ENCODE peak calls at places on chromosomes 12 and 14, in four cellular contexts. One of them, this sample, is unnamed.

GRCh38 chr14:87810711-87811110 is 182.3 kb downstream of the GALC start:
- DNase-seq in GM12878: no peak
- DNase-seq in HepG2: no peak
- DNase-seq in K562: no peak
- DNase-seq in this sample: no peak

GRCh38 chr14:95196268-95196667 is 38.9 kb upstream of the DICER1 start:
- DNase-seq in GM12878: no peak
- DNase-seq in HepG2: peak
- DNase-seq in K562: peak
- DNase-seq in this sample: peak

GRCh38 chr12:108394196-108394595 is 55.1 kb upstream of the CMKLR1 start:
- DNase-seq in GM12878: no peak
- DNase-seq in HepG2: no peak
- DNase-seq in K562: no peak
- DNase-seq in this sample: no peak

GRCh38 chr12:114293571-114294302 is 112.2 kb downstream of the TBX5 start:
- DNase-seq in GM12878: no peak
- DNase-seq in HepG2: no peak
- DNase-seq in K562: no peak
- DNase-seq in this sample: no peak

GRCh38 chr12:110928700-110929099 is 8.3 kb upstream of the MYL2 start:
- DNase-seq in GM12878: no peak
- DNase-seq in HepG2: no peak
- DNase-seq in K562: no peak
- DNase-seq in this sample: no peak

GRCh38 chr12:22626429-22626828 is 1.5 kb downstream of the ETNK1 start:
- DNase-seq in GM12878: peak
- DNase-seq in HepG2: no peak
- DNase-seq in K562: peak
- DNase-seq in this sample: no peak

GRCh38 chr12:105090361-105090760 is 6.1 kb upstream of the ALDH1L2 start:
- DNase-seq in GM12878: no peak
- DNase-seq in HepG2: no peak
- DNase-seq in K562: no peak
- DNase-seq in this sample: no peak

GRCh38 chr12:22538336-22538735 is 6.0 kb downstream of the C2CD5 start:
- DNase-seq in GM12878: no peak
- DNase-seq in HepG2: no peak
- DNase-seq in K562: no peak
- DNase-seq in this sample: no peak

GRCh38 chr14:99572173-99572999 is 31.6 kb downstream of the CCDC85C start:
- DNase-seq in GM12878: no peak
- DNase-seq in HepG2: no peak
- DNase-seq in K562: peak
- DNase-seq in this sample: no peak

GRCh38 chr12:88448337-88448944 is 131.8 kb downstream of the KITLG start:
- DNase-seq in GM12878: no peak
- DNase-seq in HepG2: no peak
- DNase-seq in K562: no peak
- DNase-seq in this sample: peak

GRCh38 chr14:89178802-89179201 is 238.2 kb downstream of the FOXN3 start:
- DNase-seq in GM12878: no peak
- DNase-seq in HepG2: no peak
- DNase-seq in K562: no peak
- DNase-seq in this sample: no peak

GRCh38 chr14:99517046-99517642 is 35.9 kb downstream of the CCNK start:
- DNase-seq in GM12878: no peak
- DNase-seq in HepG2: no peak
- DNase-seq in K562: no peak
- DNase-seq in this sample: no peak

GRCh38 chr14:20697273-20698017 is 8.9 kb downstream of the ANG start:
- DNase-seq in GM12878: no peak
- DNase-seq in HepG2: peak
- DNase-seq in K562: peak
- DNase-seq in this sample: peak

GRCh38 chr14:20262642-20263128 is 23.6 kb downstream of the OR11H4 start:
- DNase-seq in GM12878: peak
- DNase-seq in HepG2: no peak
- DNase-seq in K562: peak
- DNase-seq in this sample: no peak

GRCh38 chr12:78209851-78210493 is 379.3 kb downstream of the NAV3 start:
- DNase-seq in GM12878: no peak
- DNase-seq in HepG2: no peak
- DNase-seq in K562: no peak
- DNase-seq in this sample: no peak

GRCh38 chr14:88168498-88169165 is 154.4 kb downstream of the KCNK10 start:
- DNase-seq in GM12878: no peak
- DNase-seq in HepG2: peak
- DNase-seq in K562: peak
- DNase-seq in this sample: peak

GRCh38 chr12:92360543-92360942 is 214.9 kb upstream of the BTG1 start:
- DNase-seq in GM12878: no peak
- DNase-seq in HepG2: no peak
- DNase-seq in K562: no peak
- DNase-seq in this sample: no peak

GRCh38 chr12:130420071-130420470 is 82.4 kb downstream of the PIWIL1 start:
- DNase-seq in GM12878: no peak
- DNase-seq in HepG2: no peak
- DNase-seq in K562: no peak
- DNase-seq in this sample: no peak

GRCh38 chr12:116395381-116395780 is 117.9 kb upstream of the MED13L start:
- DNase-seq in GM12878: no peak
- DNase-seq in HepG2: no peak
- DNase-seq in K562: no peak
- DNase-seq in this sample: no peak

GRCh38 chr14:99441157-99441870 is 39.3 kb downstream of the SETD3 start:
- DNase-seq in GM12878: no peak
- DNase-seq in HepG2: peak
- DNase-seq in K562: no peak
- DNase-seq in this sample: peak

GRCh38 chr14:20652996-20653975 is 11.8 kb upstream of the OR6S1 start:
- DNase-seq in GM12878: peak
- DNase-seq in HepG2: peak
- DNase-seq in K562: peak
- DNase-seq in this sample: peak

GRCh38 chr14:83483063-83483462 is 1949.4 kb upstream of the SEL1L start:
- DNase-seq in GM12878: no peak
- DNase-seq in HepG2: no peak
- DNase-seq in K562: no peak
- DNase-seq in this sample: no peak

GRCh38 chr14:75205586-75205985 is 29.2 kb upstream of the TMED10 start:
- DNase-seq in GM12878: no peak
- DNase-seq in HepG2: no peak
- DNase-seq in K562: no peak
- DNase-seq in this sample: no peak

GRCh38 chr12:81147286-81147919 is 69.5 kb downstream of the ACSS3 start:
- DNase-seq in GM12878: no peak
- DNase-seq in HepG2: peak
- DNase-seq in K562: no peak
- DNase-seq in this sample: no peak

GRCh38 chr14:76500011-76500410 is 124.1 kb downstream of the ESRRB start:
- DNase-seq in GM12878: no peak
- DNase-seq in HepG2: no peak
- DNase-seq in K562: no peak
- DNase-seq in this sample: no peak

GRCh38 chr14:23636317-23637211 is at the start of gene DHRS2:
- DNase-seq in GM12878: no peak
- DNase-seq in HepG2: peak
- DNase-seq in K562: peak
- DNase-seq in this sample: no peak

GRCh38 chr12:106033161-106033675 is 105.5 kb downstream of the NUAK1 start:
- DNase-seq in GM12878: no peak
- DNase-seq in HepG2: no peak
- DNase-seq in K562: no peak
- DNase-seq in this sample: no peak

GRCh38 chr12:2145433-2145832 is 92.6 kb downstream of the CACNA1C start:
- DNase-seq in GM12878: no peak
- DNase-seq in HepG2: no peak
- DNase-seq in K562: no peak
- DNase-seq in this sample: no peak

GRCh38 chr12:79674629-79675028 is 16.1 kb downstream of the PAWR start:
- DNase-seq in GM12878: no peak
- DNase-seq in HepG2: no peak
- DNase-seq in K562: no peak
- DNase-seq in this sample: no peak

GRCh38 chr12:40122842-40123241 is 17.0 kb upstream of the SLC2A13 start:
- DNase-seq in GM12878: no peak
- DNase-seq in HepG2: no peak
- DNase-seq in K562: no peak
- DNase-seq in this sample: no peak

GRCh38 chr12:124713436-124714082 is 146.1 kb upstream of the NCOR2 start:
- DNase-seq in GM12878: peak
- DNase-seq in HepG2: no peak
- DNase-seq in K562: no peak
- DNase-seq in this sample: no peak

GRCh38 chr14:33901429-33902155 is 49.3 kb downstream of the EGLN3 start:
- DNase-seq in GM12878: no peak
- DNase-seq in HepG2: no peak
- DNase-seq in K562: no peak
- DNase-seq in this sample: no peak

GRCh38 chr12:105960319-105961076 is 178.3 kb downstream of the NUAK1 start:
- DNase-seq in GM12878: no peak
- DNase-seq in HepG2: no peak
- DNase-seq in K562: no peak
- DNase-seq in this sample: no peak

GRCh38 chr12:96047621-96048211 is 12.3 kb upstream of the LTA4H start:
- DNase-seq in GM12878: peak
- DNase-seq in HepG2: peak
- DNase-seq in K562: peak
- DNase-seq in this sample: no peak

GRCh38 chr14:64337901-64338615 is 43.9 kb upstream of the ESR2 start:
- DNase-seq in GM12878: no peak
- DNase-seq in HepG2: peak
- DNase-seq in K562: peak
- DNase-seq in this sample: peak

DNA sequence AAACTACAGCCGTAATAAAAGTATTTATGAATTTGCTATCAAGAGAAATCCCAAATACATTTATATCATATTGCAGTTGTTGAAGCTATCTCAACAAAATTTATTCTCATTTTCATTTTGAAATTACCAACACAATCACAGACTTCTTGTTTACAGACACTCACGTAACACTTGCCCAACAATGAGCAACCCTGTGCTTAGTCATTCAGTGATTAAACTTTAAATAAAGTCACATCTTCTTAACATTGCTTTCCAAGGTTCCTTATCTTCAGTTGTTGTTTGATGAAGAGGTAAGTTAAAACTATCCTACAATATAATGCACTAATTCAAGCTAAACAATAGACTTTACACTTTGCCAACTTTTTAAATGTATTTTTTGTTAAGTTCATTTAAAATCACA is 601.8 kb downstream of the SLC16A7 start:
- DNase-seq in GM12878: no peak
- DNase-seq in HepG2: no peak
- DNase-seq in K562: no peak
- DNase-seq in this sample: no peak
- TF ChIP-seq TARDBP in GM12878: no peak
- TF ChIP-seq TARDBP in HepG2: no peak
- TF ChIP-seq TARDBP in K562: no peak
- TF ChIP-seq TARDBP in this sample: no peak

DNA sequence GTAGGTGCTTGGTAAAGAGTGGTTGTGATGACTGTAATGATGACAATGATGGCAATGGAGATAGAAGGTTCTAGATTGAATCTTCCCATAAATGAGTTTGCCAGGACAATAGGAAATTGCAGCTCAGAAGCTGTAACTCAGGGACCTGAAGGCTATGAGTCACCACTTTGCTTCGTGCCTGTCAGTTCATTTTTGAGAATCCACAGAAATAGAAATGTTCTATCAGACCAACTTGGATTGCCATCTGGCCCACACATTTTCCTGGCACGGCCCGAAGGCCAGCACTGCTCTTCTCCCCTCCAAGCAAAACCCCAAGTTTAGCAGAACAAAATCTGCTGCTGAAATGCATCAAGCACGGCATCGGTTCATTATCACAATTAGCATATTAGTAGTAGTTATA is 1127.0 kb downstream of the BCL11B start:
- DNase-seq in GM12878: no peak
- DNase-seq in HepG2: no peak
- DNase-seq in K562: no peak
- DNase-seq in this sample: no peak
- TF ChIP-seq TARDBP in GM12878: no peak
- TF ChIP-seq TARDBP in HepG2: no peak
- TF ChIP-seq TARDBP in K562: no peak
- TF ChIP-seq TARDBP in this sample: no peak

DNA sequence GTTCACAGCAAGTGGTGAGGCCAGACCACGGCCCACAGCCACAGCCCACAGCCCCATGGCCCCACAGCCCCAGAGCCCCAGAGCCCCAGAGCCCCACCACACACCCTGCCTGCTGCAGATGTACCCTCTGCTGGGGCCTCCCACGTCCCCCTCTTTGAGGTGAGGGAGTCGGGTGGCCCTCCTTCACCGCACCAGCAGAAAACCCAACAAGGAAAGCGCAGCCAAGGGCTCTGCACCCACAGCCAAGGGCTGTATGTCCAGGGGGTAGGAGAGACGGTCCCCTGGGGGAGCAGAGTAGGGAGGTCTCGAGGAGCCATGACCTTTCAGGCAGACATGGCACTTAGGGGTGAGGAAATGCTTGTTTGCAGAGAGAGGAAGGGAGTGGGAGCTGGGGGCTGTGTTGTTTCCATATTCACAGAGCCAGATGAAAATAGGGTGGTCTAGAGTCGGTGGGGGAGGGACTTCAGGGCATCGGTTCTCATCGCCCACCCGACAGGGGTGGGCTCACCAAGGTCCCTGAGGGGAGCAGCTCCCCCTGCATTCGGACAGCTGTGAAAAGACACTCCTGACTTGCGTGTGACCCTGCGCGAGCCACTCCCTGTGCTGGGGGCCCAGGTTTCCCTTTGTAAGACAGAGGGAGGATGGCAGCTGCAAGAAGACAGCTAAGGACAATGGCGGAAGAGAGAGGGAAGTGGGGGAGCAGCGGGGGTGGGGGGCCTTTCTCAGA is 327.3 kb upstream of the DIO3 start:
- DNase-seq in GM12878: no peak
- DNase-seq in HepG2: no peak
- DNase-seq in K562: no peak
- DNase-seq in this sample: no peak
- TF ChIP-seq TARDBP in GM12878: no peak
- TF ChIP-seq TARDBP in HepG2: no peak
- TF ChIP-seq TARDBP in K562: no peak
- TF ChIP-seq TARDBP in this sample: no peak

DNA sequence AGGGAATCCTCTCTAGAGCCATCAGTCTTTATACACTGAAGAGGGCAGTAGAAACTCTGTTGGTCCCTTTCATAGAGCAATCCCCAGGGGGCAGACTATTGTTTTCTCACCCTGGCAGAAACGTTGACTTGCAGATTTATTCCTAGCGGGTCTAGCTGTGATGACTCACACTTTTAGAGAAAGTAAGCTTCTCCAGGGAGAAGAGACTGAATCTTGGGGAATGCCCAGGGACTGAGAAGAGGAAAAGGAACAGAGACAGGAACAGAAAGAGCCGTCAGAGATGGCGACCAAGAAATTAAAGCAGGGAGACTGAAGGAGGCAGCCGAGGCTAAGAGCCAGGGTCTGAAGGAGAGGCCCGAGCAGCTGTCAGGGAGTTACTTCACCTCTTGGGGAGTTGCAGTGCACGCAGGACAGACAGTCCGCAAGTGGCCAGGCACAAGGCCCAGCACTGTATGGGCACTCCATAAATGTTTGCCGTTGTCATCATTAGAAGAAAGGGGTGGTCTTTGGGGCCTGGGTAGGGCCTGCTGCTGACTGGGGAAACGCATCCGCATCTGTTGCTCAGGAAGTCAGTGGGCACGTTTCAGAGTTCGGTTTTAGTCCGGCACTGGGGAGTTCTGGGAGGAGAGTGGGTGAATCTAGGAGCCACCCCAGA is 13.0 kb downstream of the PLEKHG6 start:
- DNase-seq in GM12878: peak
- DNase-seq in HepG2: peak
- DNase-seq in K562: peak
- DNase-seq in this sample: peak
- TF ChIP-seq TARDBP in GM12878: no peak
- TF ChIP-seq TARDBP in HepG2: no peak
- TF ChIP-seq TARDBP in K562: no peak
- TF ChIP-seq TARDBP in this sample: no peak